ENCODE peak calls at places on chromosomes 12 and 14, in six cellular contexts. J is T-cell, T is uterus, V is brain microvascular endothelial cell, S is mucosa of gallbladder, L is caudate nucleus. N is an unnamed sample.
A peak's percentile ranks its signal among the peaks of the same experiment; 100 is the strongest.

GRCh38 chr14:67413806-67414769 is 2.1 kb upstream of the PLEK2 start:
- DNase-seq in V (peak; percentile 85), T (no peak), J (no peak), S (no peak), L (no peak), N (no peak)

GRCh38 chr14:65249471-65250161 is 147.3 kb upstream of the MAX start:
- DNase-seq in L (no peak), T (no peak), S (no peak), J (no peak), V (no peak), N (no peak)

GRCh38 chr12:120775862-120776552 is 50.4 kb downstream of the ACADS start:
- DNase-seq in L (no peak), J (no peak), T (no peak), S (no peak), V (no peak), N (no peak)

GRCh38 chr12:78442454-78442801 is 422.1 kb upstream of the SYT1 start:
- DNase-seq in V (no peak), L (no peak), T (no peak), S (no peak), J (no peak), N (no peak)

GRCh38 chr12:96103067-96103650 is 67.8 kb upstream of the LTA4H start:
- DNase-seq in T (peak; percentile 38), J (no peak), L (no peak), S (no peak), V (no peak), N (no peak)

GRCh38 chr12:118098456-118098855 is 5.4 kb downstream of the VSIG10 start:
- DNase-seq in J (no peak), L (no peak), S (no peak), T (no peak), V (no peak), N (no peak)

GRCh38 chr14:34867199-34867598 is 8.0 kb downstream of the BAZ1A start:
- DNase-seq in S (no peak), T (no peak), J (no peak), L (no peak), V (no peak), N (no peak)

GRCh38 chr12:2057041-2057792 is 4.4 kb downstream of the CACNA1C start:
- DNase-seq in T (peak; percentile 77), L (no peak), V (peak; percentile 41), S (peak; percentile 37), J (peak; percentile 20), N (peak; percentile 81)

GRCh38 chr14:23483216-23483854 is 13.8 kb downstream of the NGDN start:
- DNase-seq in T (no peak), J (no peak), S (no peak), V (peak; percentile 11), L (peak; percentile 55), N (no peak)

GRCh38 chr12:122031342-122032216 is 9.9 kb downstream of the BCL7A start:
- DNase-seq in V (peak; percentile 32), L (no peak), S (peak; percentile 35), T (no peak), J (no peak), N (no peak)